ENCODE peak calls at places on chromosome 11, in nine cellular contexts. Q is HFF-Myc, B is left ventricle myocardium inferior, U is fibroblast of the aortic adventitia, V is heart left ventricle, F is fibroblast of lung, I is A673, S is colonic mucosa, A is astrocyte of the cerebellum. Z is an unnamed sample.

GRCh38 chr11:74532496-74533246 is 39.1 kb upstream of the LIPT2 start:
- DNase-seq in Q (no peak), B (no peak), U (no peak), V (no peak), F (no peak), I (no peak), S (peak; percentile 76), A (no peak), Z (no peak)

GRCh38 chr11:100550910-100551309 is 136.2 kb upstream of the ARHGAP42 start:
- DNase-seq in Q (no peak), B (no peak), U (no peak), V (no peak), F (no peak), I (peak; percentile 53), S (no peak), A (no peak), Z (no peak)

GRCh38 chr11:107457205-107457557 is 444 bp downstream of the CWF19L2 start:
- DNase-seq in Q (no peak), B (no peak), U (no peak), V (no peak), F (no peak), I (no peak), S (no peak), A (no peak), Z (no peak)

GRCh38 chr11:128548655-128549255 is 38.6 kb downstream of the ETS1 start:
- DNase-seq in Q (no peak), B (peak; percentile 78), U (no peak), V (peak; percentile 85), F (peak; percentile 80), I (no peak), S (peak; percentile 62), A (no peak), Z (no peak)

GRCh38 chr11:12508151-12508740 is 130.9 kb downstream of the PARVA start:
- DNase-seq in Q (peak; percentile 74), B (peak; percentile 38), U (peak; percentile 95), V (peak; percentile 18), F (peak; percentile 78), I (peak; percentile 41), S (no peak), A (peak; percentile 16), Z (peak; percentile 88)

GRCh38 chr11:2586091-2586792 is 113.6 kb downstream of the KCNQ1OT1 start:
- DNase-seq in Q (no peak), B (peak; percentile 9), U (no peak), V (peak; percentile 5), F (no peak), I (peak; percentile 18), S (no peak), A (no peak), Z (no peak)

GRCh38 chr11:103413266-103413888 is 304.2 kb downstream of the DYNC2H1 start:
- DNase-seq in Q (no peak), B (no peak), U (no peak), V (no peak), F (peak; percentile 38), I (no peak), S (no peak), A (no peak), Z (no peak)

GRCh38 chr11:99693941-99694492 is 673.3 kb downstream of the CNTN5 start:
- DNase-seq in Q (no peak), B (no peak), U (peak; percentile 25), V (no peak), F (peak; percentile 92), I (peak; percentile 73), S (no peak), A (peak; percentile 55), Z (no peak)

GRCh38 chr11:12235945-12236743 is 125.8 kb downstream of the MICAL2 start:
- DNase-seq in Q (peak; percentile 37), B (no peak), U (peak; percentile 78), V (no peak), F (peak; percentile 80), I (peak; percentile 67), S (no peak), A (peak; percentile 98), Z (peak; percentile 74)

GRCh38 chr11:72012897-72013721 is 14.4 kb downstream of the IL18BP start:
- DNase-seq in Q (no peak), B (peak; percentile 75), U (peak; percentile 97), V (peak; percentile 77), F (peak; percentile 85), I (no peak), S (no peak), A (peak; percentile 87), Z (peak; percentile 92)

GRCh38 chr11:8055111-8055835 is 25.7 kb upstream of the TUB start:
- DNase-seq in Q (no peak), B (no peak), U (no peak), V (no peak), F (no peak), I (no peak), S (no peak), A (no peak), Z (no peak)

GRCh38 chr11:101436511-101437142 is 147.2 kb downstream of the TRPC6 start:
- DNase-seq in Q (no peak), B (no peak), U (peak; percentile 32), V (no peak), F (peak; percentile 55), I (peak; percentile 49), S (peak; percentile 41), A (no peak), Z (peak; percentile 47)

GRCh38 chr11:21710791-21711190 is 482.1 kb upstream of the ANO5 start:
- DNase-seq in Q (no peak), B (no peak), U (no peak), V (no peak), F (no peak), I (peak; percentile 24), S (no peak), A (no peak), Z (no peak)

GRCh38 chr11:7974668-7975067 is 9.4 kb upstream of the NLRP10 start:
- DNase-seq in Q (no peak), B (no peak), U (no peak), V (no peak), F (no peak), I (no peak), S (no peak), A (no peak), Z (peak; percentile 24)

GRCh38 chr11:35265755-35266454 is 126.9 kb downstream of the CD44 start:
- DNase-seq in Q (no peak), B (no peak), U (no peak), V (no peak), F (no peak), I (no peak), S (no peak), A (no peak), Z (no peak)

GRCh38 chr11:71395010-71395560 is 53.1 kb downstream of the DHCR7 start:
- DNase-seq in Q (no peak), B (no peak), U (no peak), V (no peak), F (no peak), I (no peak), S (no peak), A (no peak), Z (no peak)

GRCh38 chr11:7353100-7353499 is 101.4 kb downstream of the SYT9 start:
- DNase-seq in Q (no peak), B (no peak), U (peak; percentile 33), V (no peak), F (no peak), I (peak; percentile 40), S (peak; percentile 23), A (no peak), Z (peak; percentile 32)

GRCh38 chr11:71206186-71206585 is 46.2 kb downstream of the SHANK2 start:
- DNase-seq in Q (no peak), B (no peak), U (peak; percentile 20), V (no peak), F (peak; percentile 46), I (no peak), S (peak; percentile 67), A (no peak), Z (peak; percentile 8)

GRCh38 chr11:2991477-2992233 is 474 bp downstream of the NAP1L4 start:
- DNase-seq in Q (no peak), B (no peak), U (peak; percentile 33), V (peak; percentile 23), F (peak; percentile 34), I (peak; percentile 27), S (peak; percentile 54), A (no peak), Z (peak; percentile 29)

GRCh38 chr11:101686514-101686913 is 102.7 kb upstream of the TRPC6 start:
- DNase-seq in Q (no peak), B (no peak), U (no peak), V (no peak), F (peak; percentile 88), I (peak; percentile 46), S (no peak), A (peak; percentile 82), Z (peak; percentile 22)

GRCh38 chr11:84465040-84465439 is 1162.1 kb downstream of the DLG2 start:
- DNase-seq in Q (no peak), B (no peak), U (no peak), V (no peak), F (peak; percentile 3), I (peak; percentile 58), S (no peak), A (no peak), Z (peak; percentile 60)

GRCh38 chr11:68828155-68828931 is 13.4 kb downstream of the CPT1A start:
- DNase-seq in Q (no peak), B (peak; percentile 48), U (no peak), V (no peak), F (no peak), I (no peak), S (no peak), A (no peak), Z (no peak)

DNA sequence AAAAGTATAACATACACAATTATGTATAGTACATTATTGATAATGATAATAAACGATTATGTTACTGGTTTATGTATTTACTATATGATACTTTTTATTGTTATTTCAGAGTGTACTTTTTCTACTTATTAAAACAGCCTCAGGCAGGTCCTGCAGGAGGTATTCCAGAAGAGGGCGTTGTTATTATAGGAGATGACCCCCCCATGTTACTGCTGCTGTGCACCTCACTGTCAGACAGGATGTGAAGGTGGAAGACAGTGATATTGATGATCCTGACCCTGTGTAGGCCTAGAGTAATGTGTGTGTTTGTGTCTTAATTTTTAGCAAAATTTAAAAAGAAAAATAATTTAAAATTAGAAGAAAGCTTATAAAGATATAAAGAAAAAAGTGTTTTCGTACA is 57.6 kb downstream of the REXO2 start:
- DNase-seq in Q (no peak), B (no peak), U (no peak), V (no peak), F (no peak), I (no peak), S (no peak), A (no peak), Z (no peak)
- TF ChIP-seq CTCF in Q (no peak), B (no peak), U (no peak), V (no peak), F (no peak), I (no peak), S (no peak), A (no peak), Z (no peak)

GRCh38 chr11:134124660-134125451 is 56.0 kb downstream of the JAM3 start:
- DNase-seq in Q (no peak), B (peak; percentile 62), U (peak; percentile 78), V (peak; percentile 66), F (peak; percentile 28), I (no peak), S (no peak), A (no peak), Z (peak; percentile 36)
- H3K4me3 ChIP-seq in Q (peak overlapping the region; percentile 30), B (peak overlapping the region; percentile 71), U (peak overlapping the region; percentile 60), V (peak overlapping the region; percentile 28), F (peak overlapping the region; percentile 62), I (peak overlapping the region; percentile 15), S (peak overlapping the region; percentile 10), A (peak overlapping the region; percentile 42), Z (peak overlapping the region; percentile 59)

GRCh38 chr11:105081412-105082150 is 36.4 kb upstream of the CARD16 start:
- DNase-seq in Q (no peak), B (no peak), U (no peak), V (no peak), F (no peak), I (no peak), S (no peak), A (no peak), Z (no peak)
- TF ChIP-seq CTCF in Q (no peak), B (no peak), U (no peak), V (no peak), F (no peak), I (no peak), S (no peak), A (no peak), Z (no peak)

GRCh38 chr11:62575837-62576236 is 2.1 kb upstream of the EEF1G start:
- DNase-seq in Q (no peak), B (no peak), U (no peak), V (no peak), F (no peak), I (no peak), S (no peak), A (no peak), Z (no peak)
- H3K4me3 ChIP-seq in Q (peak overlapping the region; percentile 100), B (peak overlapping the region; percentile 94), U (peak overlapping the region; percentile 84), V (no peak overlapping the region), F (peak overlapping the region; percentile 80), I (peak overlapping the region; percentile 65), S (no peak overlapping the region), A (peak overlapping the region; percentile 87), Z (peak overlapping the region; percentile 90)